ENCODE peak calls at places on chromosomes 3 and 15, in four cellular contexts. M, B, Q and P are unnamed samples.

GRCh38 chr3:182567666-182568065 is 225.6 kb upstream of the ATP11B start:
- DNase-seq in M (no peak), B (peak), Q (no peak), P (no peak)

GRCh38 chr15:30953731-30954378 is 37.6 kb downstream of the MTMR10 start:
- DNase-seq in M (no peak), B (no peak), Q (peak), P (no peak)

GRCh38 chr15:70217246-70218160 is 119.8 kb upstream of the TLE3 start:
- DNase-seq in M (no peak), B (no peak), Q (no peak), P (no peak)

GRCh38 chr3:130894873-130895330 is 1.0 kb downstream of the ATP2C1 start:
- DNase-seq in M (no peak), B (no peak), Q (peak), P (no peak)

GRCh38 chr3:107208100-107208499 is 169.1 kb upstream of the CCDC54 start:
- DNase-seq in M (no peak), B (peak), Q (peak), P (no peak)

GRCh38 chr3:115292131-115292530 is 145.0 kb upstream of the ZBTB20 start:
- DNase-seq in M (no peak), B (no peak), Q (no peak), P (no peak)

GRCh38 chr3:39937874-39938273 is 128.5 kb downstream of the MYRIP start:
- DNase-seq in M (no peak), B (no peak), Q (peak), P (no peak)

GRCh38 chr3:113293348-113293747 is 82.0 kb downstream of the BOC start:
- DNase-seq in M (no peak), B (no peak), Q (no peak), P (no peak)

GRCh38 chr3:9067352-9067975 is 104.2 kb upstream of the RAD18 start:
- DNase-seq in M (no peak), B (peak), Q (peak), P (peak)

GRCh38 chr3:146164071-146164470 is 3.1 kb upstream of the PLOD2 start:
- DNase-seq in M (no peak), B (no peak), Q (no peak), P (no peak)

GRCh38 chr15:67884009-67884408 is 44.2 kb upstream of the RNU6-1 start:
- DNase-seq in M (no peak), B (no peak), Q (no peak), P (no peak)

GRCh38 chr15:26352406-26352805 is 420.5 kb downstream of the GABRB3 start:
- DNase-seq in M (no peak), B (no peak), Q (no peak), P (no peak)

DNA sequence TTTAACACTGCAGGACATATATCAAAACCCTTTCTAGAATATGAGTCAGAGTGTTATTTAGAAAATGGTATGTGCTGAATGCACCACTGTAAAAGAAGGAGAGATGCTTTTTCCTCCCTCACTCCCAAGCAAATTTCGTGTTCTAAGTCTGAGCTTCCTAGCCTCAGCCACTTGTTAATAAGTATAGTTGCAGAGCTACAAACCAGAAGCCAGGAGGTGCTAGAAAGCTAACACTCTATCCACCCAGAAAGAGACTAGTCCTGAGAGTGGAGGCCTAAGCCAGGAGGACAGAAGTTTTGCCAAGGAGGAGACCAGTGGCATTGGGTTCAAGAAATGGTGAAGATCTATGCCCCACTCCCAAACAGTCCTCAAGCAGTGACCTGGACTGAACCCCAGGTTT is 40.5 kb upstream of the GYG1 start:
- DNase-seq in M (no peak), B (no peak), Q (no peak), P (no peak)
- TF ChIP-seq CTCF in M (peak), B (peak), Q (peak), P (no peak)

GRCh38 chr3:189947948-189948723 is 172.6 kb downstream of the P3H2 start:
- DNase-seq in M (no peak), B (no peak), Q (peak), P (peak)

GRCh38 chr3:189952272-189952671 is 168.4 kb downstream of the P3H2 start:
- DNase-seq in M (no peak), B (no peak), Q (no peak), P (no peak)

GRCh38 chr3:189949580-189949979 is 171.1 kb downstream of the P3H2 start:
- DNase-seq in M (no peak), B (no peak), Q (no peak), P (no peak)

GRCh38 chr3:189948724-189949045 is 172.0 kb downstream of the P3H2 start:
- DNase-seq in M (no peak), B (no peak), Q (no peak), P (no peak)

DNA sequence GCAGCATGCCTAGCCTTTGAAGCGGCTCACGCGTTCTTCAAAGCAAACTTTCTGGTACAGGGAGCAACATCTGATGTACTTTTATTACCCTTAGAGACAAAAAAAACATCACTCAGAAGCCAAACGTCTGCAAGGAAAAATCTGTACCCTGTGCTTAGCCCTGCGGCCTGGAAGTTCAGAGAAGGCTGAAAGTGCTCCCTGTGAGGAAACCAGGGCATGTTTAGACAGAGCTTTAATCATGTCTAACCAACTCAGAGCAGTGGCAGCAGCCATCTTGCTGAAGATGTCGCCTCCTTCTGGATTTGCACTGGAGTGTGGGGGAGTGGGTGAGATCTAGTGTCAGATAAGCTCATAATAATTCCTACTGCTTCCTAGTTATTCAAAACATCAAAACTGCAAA is 170.4 kb downstream of the P3H2 start:
- DNase-seq in M (no peak), B (no peak), Q (no peak), P (no peak)
- TF ChIP-seq CTCF in M (peak), B (no peak), Q (no peak), P (no peak)

GRCh38 chr3:11770477-11771381 is 76.0 kb downstream of the TAMM41 start:
- DNase-seq in M (no peak), B (peak), Q (peak), P (peak)

GRCh38 chr3:11775493-11775892 is 71.2 kb downstream of the TAMM41 start:
- DNase-seq in M (no peak), B (no peak), Q (no peak), P (no peak)

GRCh38 chr3:11776346-11776745 is 70.3 kb downstream of the TAMM41 start:
- DNase-seq in M (no peak), B (no peak), Q (no peak), P (no peak)

GRCh38 chr3:11778248-11778647 is 68.4 kb downstream of the TAMM41 start:
- DNase-seq in M (no peak), B (no peak), Q (no peak), P (no peak)

GRCh38 chr3:11774296-11774877 is 72.3 kb downstream of the TAMM41 start:
- DNase-seq in M (no peak), B (peak), Q (peak), P (no peak)
- TF ChIP-seq CTCF in M (peak), B (peak), Q (peak), P (no peak)

DNA sequence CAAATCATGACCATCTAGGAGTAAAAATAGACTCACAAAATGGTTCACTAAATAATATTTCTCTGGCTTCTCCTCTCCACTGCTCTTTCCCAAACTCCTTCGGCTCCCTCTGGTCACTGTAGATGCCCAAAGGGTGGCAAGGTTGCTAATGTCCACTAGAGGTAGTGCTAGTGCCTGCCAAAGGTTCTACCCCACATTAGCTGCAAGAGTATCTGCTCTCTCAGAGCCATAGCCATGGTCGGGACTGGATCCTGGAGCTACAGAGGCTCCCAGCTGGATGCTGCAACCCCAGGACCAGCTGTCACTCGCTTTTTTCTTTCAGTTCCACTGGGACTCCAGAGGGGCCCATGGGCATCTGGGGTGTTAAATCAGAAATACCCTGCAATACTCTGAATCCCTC is 8.5 kb downstream of the HTR3D start:
- DNase-seq in M (no peak), B (no peak), Q (peak), P (no peak)
- TF ChIP-seq CTCF in M (peak), B (peak), Q (peak), P (no peak)

DNA sequence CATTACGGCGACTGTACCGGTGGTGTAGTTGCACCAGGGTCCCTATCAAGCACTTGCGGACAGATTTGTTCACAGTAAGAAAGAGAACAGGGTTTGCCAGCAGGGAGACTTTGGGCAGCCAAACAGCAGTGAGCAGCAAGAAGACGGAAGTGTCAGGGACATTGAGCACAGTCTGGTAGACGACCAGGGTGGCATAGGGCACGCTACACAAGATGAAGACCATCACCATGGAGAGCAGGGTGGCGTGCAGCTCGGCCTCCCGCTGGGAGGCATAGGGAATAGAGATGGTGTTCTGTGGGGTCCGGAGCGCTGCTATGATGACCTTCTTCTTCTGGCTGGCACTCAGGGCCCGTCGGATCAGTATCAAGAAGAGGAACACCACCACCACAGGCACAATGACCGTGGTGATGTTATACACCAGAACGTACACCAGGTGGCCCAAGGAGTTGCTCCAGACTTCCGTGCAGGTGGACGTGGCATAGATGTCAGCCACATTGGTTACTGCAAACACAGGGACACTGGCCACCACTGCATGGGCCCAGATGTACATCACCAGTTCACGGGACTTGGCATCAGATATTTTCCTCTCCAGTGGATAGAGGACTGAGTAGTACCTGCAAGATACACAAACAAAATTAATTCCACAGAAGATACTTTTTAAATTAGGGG is 19.1 kb upstream of the FSIP1 start:
- DNase-seq in M (no peak), B (no peak), Q (no peak), P (peak)
- TF ChIP-seq CTCF in M (peak), B (peak), Q (peak), P (peak)

DNA sequence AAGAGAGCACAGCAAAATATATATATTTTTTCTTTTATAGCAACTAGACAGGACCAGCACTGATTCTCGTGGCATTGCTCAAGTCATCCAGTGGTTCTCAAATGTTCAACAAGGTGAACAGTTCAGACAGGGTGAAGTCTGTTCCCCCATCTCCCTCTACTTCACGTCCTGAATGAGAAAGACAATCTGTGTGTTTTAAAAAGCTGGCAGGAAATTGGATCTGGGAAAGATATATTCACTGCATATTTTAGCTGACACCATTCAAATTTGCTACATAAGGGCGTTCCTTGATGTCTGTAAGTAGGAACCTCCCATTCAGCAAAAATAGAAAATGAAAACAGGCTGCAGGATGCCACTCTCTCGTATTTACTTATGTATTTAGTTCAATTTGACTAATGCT is 463.3 kb upstream of the KCNMB2 start:
- DNase-seq in M (no peak), B (no peak), Q (peak), P (no peak)
- TF ChIP-seq CTCF in M (no peak), B (no peak), Q (no peak), P (no peak)

GRCh38 chr3:49119036-49119435 is 1.6 kb downstream of the USP19 start:
- DNase-seq in M (no peak), B (no peak), Q (peak), P (no peak)
- TF ChIP-seq CTCF in M (no peak), B (no peak), Q (no peak), P (no peak)

DNA sequence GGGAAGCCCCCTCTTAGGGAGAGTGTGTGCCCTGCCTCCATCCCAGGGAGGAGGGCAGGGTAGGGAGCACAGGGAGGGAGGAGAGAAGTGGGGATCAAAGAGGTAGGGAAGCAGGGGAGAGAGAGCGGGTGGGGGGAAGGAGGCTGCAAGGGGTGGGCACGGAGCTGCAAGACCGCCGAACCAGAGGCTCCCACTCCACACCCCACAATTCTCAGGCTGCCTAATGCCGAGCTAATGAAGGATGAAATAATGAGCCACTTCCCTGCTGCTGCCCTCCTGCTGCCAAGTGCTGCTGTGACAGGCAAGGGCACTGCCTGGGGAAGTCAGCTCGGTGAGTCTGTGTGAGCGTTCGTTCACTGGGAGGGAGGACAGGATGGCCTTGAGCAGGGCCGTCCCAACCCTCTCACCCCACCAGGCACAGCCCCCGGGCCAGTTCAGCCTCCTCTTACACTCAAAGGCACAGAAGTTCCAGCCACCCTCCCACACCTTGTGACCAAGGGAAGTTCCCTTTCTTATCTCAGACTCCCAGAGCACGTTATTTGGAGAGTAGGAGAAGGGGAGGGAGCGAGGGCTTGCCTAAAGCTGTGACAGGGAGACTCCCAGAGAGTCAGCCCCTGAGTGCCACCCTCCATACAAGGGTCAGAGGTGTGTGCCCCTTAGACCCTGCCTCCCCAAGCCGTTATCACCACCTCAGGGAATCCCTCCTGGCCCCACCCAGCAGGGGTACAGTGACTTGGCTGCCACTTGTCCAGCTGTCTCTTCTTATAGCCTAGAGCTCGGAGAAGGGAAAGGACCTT is 12.4 kb downstream of the GLYCTK start:
- DNase-seq in M (no peak), B (no peak), Q (peak), P (peak)
- TF ChIP-seq CTCF in M (peak), B (no peak), Q (peak), P (no peak)

DNA sequence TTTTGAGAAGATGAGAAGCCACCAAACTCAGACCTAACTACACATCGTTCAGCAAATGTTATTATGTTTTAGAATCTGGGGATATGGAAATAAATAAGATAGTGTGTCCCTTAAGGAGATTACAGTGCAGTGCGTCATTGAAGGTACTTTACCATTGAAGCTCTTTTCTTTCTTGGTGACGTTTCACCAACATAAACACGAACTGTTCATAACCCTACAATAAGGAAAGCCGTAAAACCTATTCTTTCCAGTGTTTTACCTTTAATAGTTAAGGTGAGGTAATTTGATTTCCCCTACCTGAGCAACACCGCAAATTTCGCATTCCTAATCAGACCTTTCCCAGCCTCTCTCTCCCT is 818 bp downstream of the CCDC66 start:
- DNase-seq in M (no peak), B (no peak), Q (no peak), P (no peak)
- TF ChIP-seq CTCF in M (peak), B (no peak), Q (no peak), P (no peak)